ENCODE peak calls at places on chromosomes 5 and 9, in eight cellular contexts. G is cardiac fibroblast, E is cardiac muscle cell, Y is fibroblast of mammary gland, Z is lung, C is endothelial cell, A is AG04449, B is fibroblast of lung. S is an unnamed sample.

GRCh38 chr5:66171349-66172344 is 27.5 kb downstream of the SREK1 start:
- DNase-seq in G (peak), E (peak), Y (peak), Z (no peak), C (peak), A (peak), B (peak), S (peak)

GRCh38 chr5:103703617-103704016 is 141.0 kb upstream of the NUDT12 start:
- DNase-seq in G (no peak), E (no peak), Y (no peak), Z (no peak), C (no peak), A (no peak), B (no peak), S (no peak)

GRCh38 chr5:58133631-58134296 is 326.1 kb downstream of the PLK2 start:
- DNase-seq in G (peak), E (peak), Y (peak), Z (no peak), C (no peak), A (no peak), B (peak), S (no peak)

GRCh38 chr9:80678906-80679305 is 1010.4 kb downstream of the TLE1 start:
- DNase-seq in G (no peak), E (no peak), Y (no peak), Z (no peak), C (no peak), A (no peak), B (no peak), S (no peak)

GRCh38 chr5:115585265-115585664 is 17.0 kb downstream of the TICAM2 start:
- DNase-seq in G (no peak), E (no peak), Y (no peak), Z (no peak), C (no peak), A (no peak), B (no peak), S (no peak)

GRCh38 chr5:80191991-80192398 is 63.9 kb downstream of the SERINC5 start:
- DNase-seq in G (no peak), E (no peak), Y (no peak), Z (no peak), C (no peak), A (no peak), B (no peak), S (no peak)

GRCh38 chr9:112443200-112443599 is 43.4 kb upstream of the KIAA1958 start:
- DNase-seq in G (peak), E (peak), Y (peak), Z (no peak), C (peak), A (no peak), B (peak), S (peak)

GRCh38 chr9:116450378-116451139 is 236.5 kb upstream of the TRIM32 start:
- DNase-seq in G (peak), E (peak), Y (peak), Z (no peak), C (no peak), A (peak), B (peak), S (peak)

GRCh38 chr5:135157421-135158314 is 123.6 kb upstream of the PITX1 start:
- DNase-seq in G (no peak), E (no peak), Y (no peak), Z (no peak), C (no peak), A (no peak), B (no peak), S (no peak)

GRCh38 chr5:135156715-135157404 is 122.8 kb upstream of the PITX1 start:
- DNase-seq in G (no peak), E (no peak), Y (no peak), Z (no peak), C (no peak), A (no peak), B (no peak), S (no peak)

GRCh38 chr5:135159626-135160025 is 125.6 kb upstream of the PITX1 start:
- DNase-seq in G (no peak), E (no peak), Y (no peak), Z (no peak), C (no peak), A (no peak), B (no peak), S (no peak)

GRCh38 chr5:135158982-135159381 is 125.0 kb upstream of the PITX1 start:
- DNase-seq in G (no peak), E (no peak), Y (no peak), Z (no peak), C (no peak), A (no peak), B (no peak), S (no peak)

DNA sequence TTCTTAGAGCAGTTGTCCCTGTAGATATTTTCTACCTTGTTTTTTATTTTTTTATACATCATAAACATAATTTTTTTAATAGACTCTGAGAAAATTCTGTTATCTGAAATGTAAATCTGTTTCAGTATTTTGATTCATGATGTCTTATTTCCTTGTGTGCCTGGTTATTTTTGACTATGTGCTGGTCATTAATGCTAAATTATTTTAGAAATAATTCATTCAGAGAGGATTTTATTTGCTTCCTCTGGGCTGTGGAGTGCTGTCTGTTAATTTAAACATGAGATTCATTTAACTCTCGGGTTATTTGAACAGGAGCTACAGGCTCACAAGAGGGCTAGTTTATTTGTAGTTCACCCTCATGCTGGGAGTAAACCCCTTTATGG is 124.3 kb upstream of the PITX1 start:
- DNase-seq in G (no peak), E (no peak), Y (no peak), Z (no peak), C (no peak), A (no peak), B (no peak), S (no peak)
- TF ChIP-seq CTCF in G (no peak), E (no peak), Y (no peak), Z (no peak), C (no peak), A (no peak), B (no peak), S (no peak)

GRCh38 chr5:38211354-38211710 is 47.0 kb upstream of the EGFLAM start:
- DNase-seq in G (no peak), E (no peak), Y (no peak), Z (no peak), C (no peak), A (no peak), B (no peak), S (no peak)

GRCh38 chr5:38212307-38212706 is 46.1 kb upstream of the EGFLAM start:
- DNase-seq in G (no peak), E (no peak), Y (no peak), Z (no peak), C (no peak), A (no peak), B (no peak), S (no peak)

GRCh38 chr5:38207343-38207742 is 51.0 kb upstream of the EGFLAM start:
- DNase-seq in G (peak), E (no peak), Y (peak), Z (no peak), C (no peak), A (no peak), B (no peak), S (no peak)

GRCh38 chr5:38210701-38211353 is 47.5 kb upstream of the EGFLAM start:
- DNase-seq in G (no peak), E (no peak), Y (no peak), Z (no peak), C (no peak), A (no peak), B (no peak), S (no peak)

DNA sequence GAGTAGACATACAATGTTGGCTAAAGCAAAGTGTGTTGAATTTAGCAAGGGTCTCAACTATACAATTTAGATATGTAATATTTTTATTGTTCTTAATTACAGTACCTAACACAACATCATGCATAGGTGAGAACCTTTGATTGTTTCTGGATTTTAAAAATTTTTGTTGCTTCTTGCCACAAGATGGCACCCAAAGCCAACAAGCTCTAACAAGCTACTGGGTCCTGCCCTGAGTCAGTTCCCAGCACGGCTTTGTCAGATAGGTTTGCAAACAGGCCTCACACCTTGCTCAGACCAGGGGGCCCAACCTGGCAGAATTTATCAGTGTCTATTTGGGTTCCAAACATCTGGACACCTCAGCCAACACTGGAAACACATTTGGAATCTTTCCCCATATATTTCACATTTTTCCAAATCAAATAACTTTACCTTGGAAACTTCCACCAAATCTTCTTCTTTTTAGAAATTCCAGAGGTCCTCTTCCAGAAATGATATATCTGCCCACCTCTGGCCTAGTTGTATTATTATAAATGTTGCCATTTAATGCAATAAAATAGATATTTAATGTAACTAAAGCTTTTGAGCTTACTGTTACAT is 49.5 kb upstream of the EGFLAM start:
- DNase-seq in G (peak), E (peak), Y (peak), Z (no peak), C (peak), A (no peak), B (peak), S (no peak)
- TF ChIP-seq CTCF in G (peak), E (peak), Y (peak), Z (no peak), C (peak), A (peak), B (peak), S (peak)

GRCh38 chr9:3004572-3004971 is 160.7 kb upstream of the PUM3 start:
- DNase-seq in G (no peak), E (no peak), Y (no peak), Z (no peak), C (no peak), A (no peak), B (no peak), S (no peak)
- TF ChIP-seq CTCF in G (no peak), E (no peak), Y (no peak), Z (no peak), C (no peak), A (no peak), B (no peak), S (no peak)

DNA sequence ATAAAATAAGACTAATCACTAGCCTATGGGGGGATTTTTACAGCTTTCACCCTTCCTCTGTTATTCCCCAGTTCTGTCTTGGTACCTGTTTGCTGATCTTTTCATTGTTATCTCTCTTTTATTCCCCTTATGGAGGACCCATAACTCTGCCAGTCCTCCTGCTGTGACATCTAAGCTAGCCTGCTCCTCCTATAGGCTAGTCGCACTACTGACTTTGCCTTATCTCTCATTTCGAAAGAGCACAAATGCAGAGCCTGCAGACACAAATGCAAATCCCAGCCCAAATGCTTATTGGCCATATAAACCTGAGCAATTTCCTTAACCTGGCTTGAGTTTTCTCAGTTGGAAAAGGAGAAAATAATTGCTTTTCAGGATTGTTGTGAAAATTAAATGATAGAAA is 59.1 kb upstream of the CAMK4 start:
- DNase-seq in G (no peak), E (no peak), Y (no peak), Z (no peak), C (no peak), A (no peak), B (no peak), S (no peak)
- TF ChIP-seq CTCF in G (no peak), E (no peak), Y (no peak), Z (no peak), C (no peak), A (no peak), B (no peak), S (no peak)

GRCh38 chr9:92725726-92726125 is 38.9 kb downstream of the BICD2 start:
- DNase-seq in G (no peak), E (no peak), Y (no peak), Z (peak), C (no peak), A (no peak), B (no peak), S (no peak)
- TF ChIP-seq CTCF in G (no peak), E (no peak), Y (no peak), Z (no peak), C (no peak), A (no peak), B (no peak), S (no peak)

GRCh38 chr9:22446589-22446949 is at the start of gene DMRTA1:
- DNase-seq in G (peak), E (peak), Y (peak), Z (peak), C (peak), A (no peak), B (peak), S (peak)

GRCh38 chr9:22446950-22447606 is 454 bp downstream of the DMRTA1 start:
- DNase-seq in G (peak), E (peak), Y (peak), Z (peak), C (peak), A (no peak), B (peak), S (peak)

GRCh38 chr9:22452415-22453010 is 5.9 kb downstream of the DMRTA1 start:
- DNase-seq in G (peak), E (peak), Y (peak), Z (peak), C (peak), A (no peak), B (peak), S (peak)

DNA sequence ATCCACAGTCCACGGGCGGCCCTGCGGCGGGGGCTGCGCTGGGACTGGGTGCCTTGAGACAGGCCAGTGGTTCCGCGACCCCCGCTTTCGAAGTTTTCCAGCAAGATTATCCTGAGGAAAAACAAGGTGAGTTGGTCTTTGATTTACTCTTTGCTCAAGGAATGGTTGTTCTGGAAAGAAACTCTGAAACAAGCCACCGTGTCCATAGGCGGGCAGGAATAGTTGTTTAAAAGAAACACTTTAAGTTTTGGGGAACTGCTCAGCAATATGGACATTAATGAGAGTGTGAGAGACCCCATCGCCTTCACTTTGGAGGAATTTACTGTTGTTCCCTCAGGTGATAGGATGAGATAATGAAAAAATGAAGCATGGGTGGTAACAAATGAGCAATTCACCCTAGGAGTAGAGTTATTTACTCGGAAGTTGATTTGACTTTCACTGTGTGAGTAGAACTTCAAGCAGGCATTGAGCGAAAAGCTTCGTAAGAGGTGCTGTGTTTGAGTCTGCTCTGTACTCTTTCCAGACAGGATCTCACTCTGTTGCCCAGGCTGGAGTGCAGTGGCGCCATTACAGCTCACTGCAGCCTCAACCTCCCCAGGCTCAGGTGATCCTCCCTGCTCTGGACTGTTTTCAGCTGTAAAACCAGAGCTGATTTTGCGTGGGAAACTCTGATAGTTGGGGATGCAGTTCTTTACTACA is 1.1 kb downstream of the DMRTA1 start:
- DNase-seq in G (no peak), E (no peak), Y (no peak), Z (no peak), C (no peak), A (no peak), B (no peak), S (no peak)
- TF ChIP-seq CTCF in G (no peak), E (no peak), Y (no peak), Z (no peak), C (no peak), A (no peak), B (no peak), S (no peak)